ENCODE peak calls at places on chromosome 15, in seven cellular contexts. V is tibial artery, K is ovary, G is breast epithelium, O is fibroblast of lung, D is RWPE2, Y is IMR-90. I is an unnamed sample.

GRCh38 chr15:84766461-84767005 is 18.1 kb downstream of the ZNF592 start:
- DNase-seq in V (no peak), K (no peak), G (no peak), O (no peak), D (no peak), Y (no peak), I (no peak)

GRCh38 chr15:101121511-101122090 is 130.2 kb downstream of the CHSY1 start:
- DNase-seq in V (peak), K (peak), G (peak), O (peak), D (no peak), Y (peak), I (peak)

GRCh38 chr15:72468103-72468502 is 6.0 kb upstream of the ARIH1 start:
- DNase-seq in V (no peak), K (no peak), G (no peak), O (no peak), D (no peak), Y (no peak), I (no peak)

GRCh38 chr15:26639976-26640375 is 132.9 kb downstream of the GABRB3 start:
- DNase-seq in V (no peak), K (no peak), G (no peak), O (no peak), D (no peak), Y (no peak), I (no peak)

GRCh38 chr15:99105516-99106341 is 849 bp downstream of the SYNM start:
- DNase-seq in V (peak), K (peak), G (no peak), O (peak), D (no peak), Y (peak), I (no peak)

GRCh38 chr15:91873133-91873526 is 19.6 kb downstream of the SLCO3A1 start:
- DNase-seq in V (no peak), K (no peak), G (no peak), O (no peak), D (no peak), Y (no peak), I (no peak)

GRCh38 chr15:55909036-55909811 is 84.2 kb downstream of the NEDD4 start:
- DNase-seq in V (no peak), K (no peak), G (no peak), O (peak), D (no peak), Y (peak), I (no peak)

GRCh38 chr15:29097971-29098370 is 171.7 kb downstream of the NSMCE3 start:
- DNase-seq in V (peak), K (no peak), G (no peak), O (no peak), D (peak), Y (no peak), I (no peak)

GRCh38 chr15:70466895-70467529 is 296.3 kb downstream of the UACA start:
- DNase-seq in V (peak), K (peak), G (no peak), O (peak), D (no peak), Y (peak), I (peak)

GRCh38 chr15:57419335-57419734 is 43.0 kb downstream of the CGNL1 start:
- DNase-seq in V (no peak), K (no peak), G (no peak), O (no peak), D (no peak), Y (no peak), I (no peak)

GRCh38 chr15:84685304-84685703 is 27.3 kb upstream of the NMB start:
- DNase-seq in V (peak), K (no peak), G (no peak), O (peak), D (peak), Y (peak), I (no peak)

GRCh38 chr15:39287322-39288195 is 293.3 kb upstream of the THBS1 start:
- DNase-seq in V (no peak), K (no peak), G (peak), O (no peak), D (peak), Y (peak), I (no peak)

GRCh38 chr15:47398594-47398993 is 318.7 kb upstream of the SEMA6D start:
- DNase-seq in V (no peak), K (no peak), G (no peak), O (no peak), D (no peak), Y (no peak), I (no peak)

GRCh38 chr15:32652178-32652577 is 10.7 kb downstream of the SCG5 start:
- DNase-seq in V (no peak), K (no peak), G (no peak), O (no peak), D (no peak), Y (no peak), I (no peak)

GRCh38 chr15:90552929-90553211 is 23.1 kb downstream of the CRTC3 start:
- DNase-seq in V (no peak), K (no peak), G (no peak), O (no peak), D (no peak), Y (no peak), I (no peak)
- H3K27ac ChIP-seq in V (peak), K (no peak), G (peak), O (peak), D (peak), Y (peak), I (peak)

GRCh38 chr15:64919721-64920120 is 8.0 kb downstream of the ANKDD1A start:
- DNase-seq in V (no peak), K (no peak), G (no peak), O (no peak), D (no peak), Y (no peak), I (no peak)

GRCh38 chr15:64923546-64923945 is 11.8 kb downstream of the ANKDD1A start:
- DNase-seq in V (no peak), K (no peak), G (no peak), O (no peak), D (no peak), Y (no peak), I (no peak)

GRCh38 chr15:64917211-64917610 is 5.5 kb downstream of the ANKDD1A start:
- DNase-seq in V (no peak), K (no peak), G (no peak), O (no peak), D (no peak), Y (no peak), I (no peak)

GRCh38 chr15:64925335-64926330 is 13.9 kb downstream of the ANKDD1A start:
- DNase-seq in V (no peak), K (no peak), G (no peak), O (no peak), D (no peak), Y (no peak), I (no peak)

GRCh38 chr15:64921711-64922110 is 10.0 kb downstream of the ANKDD1A start:
- DNase-seq in V (no peak), K (no peak), G (no peak), O (no peak), D (no peak), Y (no peak), I (no peak)
- H3K27ac ChIP-seq in V (peak), K (peak), G (peak), O (no peak), D (no peak), Y (no peak), I (no peak)

DNA sequence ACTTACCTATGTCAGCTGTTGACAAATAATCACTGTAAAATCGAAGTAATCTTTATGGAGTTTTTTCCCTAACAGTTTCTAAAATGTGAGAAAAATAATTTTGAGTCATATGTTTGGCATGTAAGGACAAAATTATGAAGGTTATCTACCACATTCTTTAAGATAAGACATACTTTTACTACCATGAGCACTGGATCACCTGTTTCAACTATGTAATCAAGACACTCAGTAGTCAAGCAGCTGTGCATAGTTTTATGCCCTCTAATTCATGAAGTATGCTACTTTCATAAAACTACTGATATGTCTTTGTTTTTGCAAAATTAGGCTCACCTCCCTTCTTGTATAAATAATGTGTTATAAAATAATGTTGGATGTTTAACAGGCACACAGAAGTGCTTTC is 12.2 kb downstream of the FGF7 start:
- DNase-seq in V (no peak), K (no peak), G (no peak), O (no peak), D (no peak), Y (peak), I (no peak)
- H3K27ac ChIP-seq in V (no peak), K (no peak), G (no peak), O (no peak), D (no peak), Y (no peak), I (no peak)

DNA sequence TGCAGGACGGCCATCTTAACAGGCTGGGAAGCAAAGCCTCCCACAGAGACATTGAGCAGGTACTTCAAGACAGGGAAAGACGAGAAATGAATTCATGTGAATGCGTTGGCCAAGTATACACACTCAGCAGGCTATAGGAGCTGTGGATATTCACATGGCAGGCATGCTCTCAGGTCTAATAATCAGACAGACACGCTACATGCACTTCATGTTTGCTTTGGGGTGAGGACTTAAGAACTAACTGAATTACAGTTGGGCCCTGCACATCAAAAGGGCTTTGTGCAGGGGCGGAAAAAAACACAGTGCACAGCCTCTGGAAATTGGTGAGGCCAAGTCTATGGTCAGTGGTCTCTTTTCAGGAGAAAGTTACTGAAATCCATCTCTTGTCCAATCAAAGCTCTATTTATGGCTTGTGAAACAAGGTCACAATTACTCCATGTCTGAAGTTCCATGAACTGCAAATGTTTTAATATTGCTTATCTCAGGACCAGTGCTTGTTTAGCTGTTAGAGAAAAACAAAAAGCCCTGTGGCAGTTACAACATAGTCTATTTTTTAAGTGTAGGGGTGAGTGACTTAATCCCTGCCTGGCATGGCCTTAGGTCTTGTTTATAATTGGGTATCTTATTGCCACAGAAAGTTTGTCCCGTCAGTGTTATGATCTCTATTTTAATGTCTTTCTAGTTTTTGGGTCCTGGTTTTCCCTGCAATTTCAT is 100.6 kb upstream of the GOLGA6L6 start:
- DNase-seq in V (no peak), K (no peak), G (no peak), O (no peak), D (no peak), Y (no peak), I (no peak)
- H3K27ac ChIP-seq in V (no peak), K (no peak), G (no peak), O (no peak), D (no peak), Y (no peak), I (no peak)

I was measured in substantia nigra.